ENCODE peak calls at places on chromosomes 6 and 20, in ten cellular contexts. V, F, R, S, J, P, L, I, W and T are unnamed samples. For H3K27me3, the result is how much of the 10 kb centered on the place peaks cover.

GRCh38 chr6:36642913-36643817 is 35.3 kb upstream of the CDKN1A start:
- DNase-seq in V (no peak), F (peak), R (peak), S (no peak), J (peak), P (peak), L (no peak), I (peak), W (peak), T (peak)

GRCh38 chr6:170106906-170107525 is 183.9 kb downstream of the DLL1 start:
- DNase-seq in V (no peak), F (peak), R (no peak), S (no peak), J (no peak), P (peak), L (peak), I (no peak), W (no peak), T (peak)

GRCh38 chr20:6008254-6008653 is 45.6 kb downstream of the LRRN4 start:
- DNase-seq in V (no peak), F (peak), R (peak), S (no peak), J (peak), P (peak), L (no peak), I (peak), W (peak), T (peak)

GRCh38 chr20:32583581-32584045 is 1.5 kb downstream of the NOL4L start:
- DNase-seq in V (no peak), F (no peak), R (no peak), S (peak), J (no peak), P (no peak), L (no peak), I (no peak), W (no peak), T (no peak)

GRCh38 chr6:166707045-166707444 is 80.0 kb upstream of the RPS6KA2 start:
- DNase-seq in V (no peak), F (no peak), R (peak), S (peak), J (peak), P (peak), L (peak), I (peak), W (no peak), T (no peak)

GRCh38 chr6:160365117-160365516 is 16.9 kb downstream of the SLC22A3 start:
- DNase-seq in V (no peak), F (no peak), R (no peak), S (no peak), J (no peak), P (no peak), L (no peak), I (no peak), W (no peak), T (no peak)

GRCh38 chr20:47146703-47147102 is 209.8 kb downstream of the ZMYND8 start:
- DNase-seq in V (no peak), F (no peak), R (peak), S (no peak), J (no peak), P (no peak), L (no peak), I (no peak), W (no peak), T (no peak)

GRCh38 chr6:133070410-133071043 is 170.6 kb upstream of the EYA4 start:
- DNase-seq in V (no peak), F (no peak), R (no peak), S (no peak), J (no peak), P (no peak), L (no peak), I (no peak), W (peak), T (no peak)

GRCh38 chr6:137497722-137498463 is 3.7 kb upstream of the OLIG3 start:
- DNase-seq in V (no peak), F (no peak), R (no peak), S (no peak), J (no peak), P (no peak), L (no peak), I (no peak), W (no peak), T (no peak)

GRCh38 chr6:109966299-109966698 is 11.8 kb upstream of the GPR6 start:
- DNase-seq in V (no peak), F (no peak), R (no peak), S (no peak), J (no peak), P (no peak), L (no peak), I (no peak), W (no peak), T (no peak)
- H3K27me3 ChIP-seq in V (under half), F (under half), R (under half), S (under half), J (under half), P (under half), L (under half), I (under half), W (under half), T (under half)

GRCh38 chr20:44571367-44571766 is 11.0 kb upstream of the PKIG start:
- DNase-seq in V (no peak), F (no peak), R (no peak), S (no peak), J (no peak), P (no peak), L (no peak), I (no peak), W (no peak), T (no peak)

GRCh38 chr20:44573501-44573869 is 8.9 kb upstream of the PKIG start:
- DNase-seq in V (no peak), F (no peak), R (no peak), S (no peak), J (no peak), P (no peak), L (no peak), I (no peak), W (no peak), T (no peak)

GRCh38 chr20:44570369-44570768 is 12.0 kb upstream of the PKIG start:
- DNase-seq in V (no peak), F (no peak), R (no peak), S (no peak), J (no peak), P (no peak), L (no peak), I (no peak), W (no peak), T (no peak)

GRCh38 chr20:44574372-44574771 is 8.0 kb upstream of the PKIG start:
- DNase-seq in V (no peak), F (no peak), R (no peak), S (no peak), J (no peak), P (no peak), L (no peak), I (no peak), W (no peak), T (no peak)

DNA sequence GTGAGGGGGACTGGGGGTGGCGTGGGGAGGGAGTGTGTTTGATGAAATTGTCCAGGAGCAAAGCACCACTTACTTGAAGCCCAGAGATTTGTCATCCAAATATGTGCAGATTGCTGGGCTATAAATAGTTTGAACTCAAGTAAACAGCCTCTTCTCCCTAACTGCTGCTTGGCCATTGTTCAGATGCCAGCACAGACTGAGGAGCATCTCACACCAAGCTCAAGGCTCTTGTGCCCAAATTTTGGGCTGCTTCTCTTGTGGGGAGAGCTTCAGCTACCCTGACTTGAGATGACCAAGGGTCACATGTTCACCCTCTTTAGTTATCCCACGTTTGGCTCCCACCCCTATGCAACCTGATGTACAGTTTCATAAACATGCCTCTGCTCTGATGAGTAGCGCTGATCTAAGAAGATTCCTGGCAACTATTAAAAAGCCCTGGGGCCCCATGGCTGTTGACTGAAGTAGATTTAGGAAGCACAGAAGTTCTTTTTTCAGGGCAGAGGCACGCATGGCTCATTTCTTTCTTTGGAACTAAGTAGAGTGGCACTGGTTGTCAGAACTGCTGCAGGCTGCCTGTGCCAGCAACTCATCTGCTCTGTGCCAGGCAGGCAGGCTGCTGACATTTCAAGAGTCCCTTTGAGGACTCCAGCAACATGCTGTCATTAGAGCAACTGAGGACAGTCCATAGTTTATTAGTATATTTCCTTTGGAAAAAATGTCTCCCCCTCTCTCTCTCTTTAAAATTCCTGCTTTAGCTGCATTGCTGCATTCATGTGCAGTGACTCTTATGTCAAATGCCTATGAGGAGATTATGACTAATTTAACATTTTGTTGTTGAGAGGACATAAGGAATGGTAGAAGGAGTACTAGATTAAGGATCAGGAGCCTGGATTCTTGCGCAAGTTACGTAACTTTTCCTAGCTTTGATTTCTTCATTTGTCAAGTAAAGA is 9.6 kb upstream of the PKIG start:
- DNase-seq in V (no peak), F (peak), R (no peak), S (no peak), J (peak), P (no peak), L (no peak), I (peak), W (peak), T (peak)
- TF ChIP-seq POLR2AphosphoS5 in V (no peak), F (peak), R (no peak), S (no peak), J (no peak), P (peak), L (no peak), I (peak), W (peak), T (no peak)

GRCh38 chr6:42281570-42281969 is 63.9 kb upstream of the MRPS10 start:
- DNase-seq in V (no peak), F (no peak), R (no peak), S (no peak), J (no peak), P (no peak), L (no peak), I (peak), W (no peak), T (no peak)

GRCh38 chr6:42278131-42278853 is 60.6 kb upstream of the MRPS10 start:
- DNase-seq in V (no peak), F (no peak), R (no peak), S (no peak), J (no peak), P (no peak), L (no peak), I (no peak), W (no peak), T (no peak)

GRCh38 chr6:42281016-42281533 is 63.4 kb upstream of the MRPS10 start:
- DNase-seq in V (no peak), F (no peak), R (no peak), S (no peak), J (no peak), P (no peak), L (no peak), I (no peak), W (no peak), T (no peak)

GRCh38 chr6:42279966-42280629 is 62.4 kb upstream of the MRPS10 start:
- DNase-seq in V (no peak), F (peak), R (no peak), S (no peak), J (peak), P (peak), L (no peak), I (no peak), W (peak), T (no peak)

GRCh38 chr6:42279144-42279781 is 61.6 kb upstream of the MRPS10 start:
- DNase-seq in V (no peak), F (peak), R (no peak), S (no peak), J (no peak), P (no peak), L (peak), I (peak), W (no peak), T (no peak)
- TF ChIP-seq POLR2A in V (no peak), F (no peak), R (no peak), S (no peak), J (no peak), P (no peak), L (no peak), I (no peak), W (no peak), T (no peak)

GRCh38 chr20:63052571-63053429 is 46.0 kb upstream of the BHLHE23 start:
- DNase-seq in V (no peak), F (peak), R (no peak), S (no peak), J (no peak), P (no peak), L (peak), I (no peak), W (no peak), T (peak)
- H3K27me3 ChIP-seq in V (under half), F (half or more), R (half or more), S (under half), J (under half), P (under half), L (half or more), I (under half), W (under half), T (half or more)

GRCh38 chr20:62795023-62795761 is 1.1 kb upstream of the MRGBP start:
- DNase-seq in V (no peak), F (no peak), R (peak), S (peak), J (peak), P (no peak), L (peak), I (peak), W (no peak), T (no peak)
- TF ChIP-seq POLR2AphosphoS5 in V (peak), F (peak), R (peak), S (no peak), J (peak), P (peak), L (peak), I (peak), W (no peak), T (no peak)

GRCh38 chr6:26550250-26550993 is 12.3 kb downstream of the HMGN4 start:
- DNase-seq in V (no peak), F (peak), R (peak), S (peak), J (peak), P (peak), L (peak), I (peak), W (no peak), T (no peak)
- TF ChIP-seq POLR2A in V (no peak), F (no peak), R (no peak), S (no peak), J (peak), P (no peak), L (no peak), I (no peak), W (no peak), T (no peak)

GRCh38 chr20:38725959-38726848 is 1.9 kb downstream of the SLC32A1 start:
- DNase-seq in V (no peak), F (no peak), R (peak), S (peak), J (peak), P (peak), L (no peak), I (peak), W (no peak), T (no peak)
- H3K27me3 ChIP-seq in V (under half), F (half or more), R (half or more), S (under half), J (half or more), P (half or more), L (half or more), I (half or more), W (half or more), T (half or more)